ENCODE peak calls at places on chromosomes 2 and 18, in five cellular contexts. K is kidney, M is uterus, F is AG04450, Z is H1. U is an unnamed sample.

GRCh38 chr2:173598525-173598924 is 243.9 kb downstream of the CDCA7 start:
- DNase-seq in K (no peak), M (no peak), F (no peak), Z (no peak), U (no peak)

GRCh38 chr2:9941196-9941995 is 10.1 kb upstream of the GRHL1 start:
- DNase-seq in K (no peak), M (no peak), F (peak; percentile 51), Z (no peak), U (no peak)

GRCh38 chr18:76994086-76994654 is 138.4 kb downstream of the MBP start:
- DNase-seq in K (no peak), M (no peak), F (peak; percentile 8), Z (no peak), U (no peak)

GRCh38 chr2:8692783-8693768 is 11.2 kb downstream of the ID2 start:
- DNase-seq in K (peak; percentile 76), M (no peak), F (no peak), Z (no peak), U (peak; percentile 26)

GRCh38 chr18:35478520-35479435 is 19.0 kb downstream of the INO80C start:
- DNase-seq in K (no peak), M (no peak), F (no peak), Z (no peak), U (peak; percentile 41)

GRCh38 chr2:218429951-218430692 is 11.2 kb downstream of the VIL1 start:
- DNase-seq in K (peak; percentile 41), M (no peak), F (no peak), Z (no peak), U (no peak)

GRCh38 chr2:186614373-186614772 is 24.5 kb downstream of the ITGAV start:
- DNase-seq in K (no peak), M (no peak), F (no peak), Z (no peak), U (no peak)

GRCh38 chr2:144605232-144605631 is 85.3 kb upstream of the ZEB2 start:
- DNase-seq in K (no peak), M (no peak), F (no peak), Z (no peak), U (no peak)

GRCh38 chr2:98393354-98393753 is 47.1 kb downstream of the CNGA3 start:
- DNase-seq in K (no peak), M (no peak), F (no peak), Z (no peak), U (no peak)

GRCh38 chr18:6044773-6045172 is 149.5 kb upstream of the TMEM200C start:
- DNase-seq in K (no peak), M (no peak), F (no peak), Z (no peak), U (no peak)

GRCh38 chr2:26720322-26721166 is 28.0 kb downstream of the KCNK3 start:
- DNase-seq in K (peak; percentile 97), M (peak; percentile 67), F (peak; percentile 38), Z (no peak), U (no peak)

GRCh38 chr2:20637147-20637546 is 13.8 kb downstream of the HS1BP3 start:
- DNase-seq in K (peak; percentile 73), M (peak; percentile 66), F (no peak), Z (no peak), U (no peak)

GRCh38 chr2:173090291-173090877 is 14.7 kb downstream of the MAP3K20 start:
- DNase-seq in K (no peak), M (peak; percentile 34), F (no peak), Z (no peak), U (no peak)

GRCh38 chr2:119064567-119064966 is 94.0 kb downstream of the C1QL2 start:
- DNase-seq in K (no peak), M (no peak), F (no peak), Z (no peak), U (no peak)

GRCh38 chr2:20483496-20483895 is 36.6 kb downstream of the RHOB start:
- DNase-seq in K (no peak), M (peak; percentile 81), F (no peak), Z (no peak), U (no peak)

GRCh38 chr2:3712424-3712823 is 9.0 kb downstream of the DCDC2C start:
- DNase-seq in K (no peak), M (no peak), F (no peak), Z (no peak), U (no peak)

GRCh38 chr18:63307555-63308200 is 11.9 kb downstream of the BCL2 start:
- DNase-seq in K (no peak), M (no peak), F (no peak), Z (no peak), U (no peak)

GRCh38 chr2:231985823-231986261 is 24.3 kb downstream of the DIS3L2 start:
- DNase-seq in K (no peak), M (no peak), F (no peak), Z (no peak), U (peak; percentile 3)

GRCh38 chr2:28360066-28360741 is 32.5 kb upstream of the FOSL2 start:
- DNase-seq in K (no peak), M (no peak), F (no peak), Z (no peak), U (no peak)

GRCh38 chr2:184859187-184859586 is 260.9 kb downstream of the ZNF804A start:
- DNase-seq in K (no peak), M (no peak), F (no peak), Z (no peak), U (no peak)
- H3K9me3 ChIP-seq in K (no peaks in the 10 kb centered on the region), M (peaks cover 6% of the 10 kb centered on the region), F (peaks cover 13% of the 10 kb centered on the region), Z (no peaks in the 10 kb centered on the region), U (peaks cover 23% of the 10 kb centered on the region)

GRCh38 chr18:75854174-75854573 is 426.7 kb upstream of the SMIM21 start:
- DNase-seq in K (no peak), M (no peak), F (no peak), Z (peak; percentile 47), U (no peak)
- H3K4me3 ChIP-seq in K (no peak overlapping the region), M (no peak overlapping the region), F (no peak overlapping the region), Z (no peak overlapping the region), U (no peak overlapping the region)

GRCh38 chr2:170118641-170119040 is 59.3 kb upstream of the MYO3B start:
- DNase-seq in K (no peak), M (no peak), F (no peak), Z (no peak), U (no peak)

GRCh38 chr2:170115501-170116229 is 62.3 kb upstream of the MYO3B start:
- DNase-seq in K (no peak), M (no peak), F (no peak), Z (no peak), U (peak; percentile 22)

DNA sequence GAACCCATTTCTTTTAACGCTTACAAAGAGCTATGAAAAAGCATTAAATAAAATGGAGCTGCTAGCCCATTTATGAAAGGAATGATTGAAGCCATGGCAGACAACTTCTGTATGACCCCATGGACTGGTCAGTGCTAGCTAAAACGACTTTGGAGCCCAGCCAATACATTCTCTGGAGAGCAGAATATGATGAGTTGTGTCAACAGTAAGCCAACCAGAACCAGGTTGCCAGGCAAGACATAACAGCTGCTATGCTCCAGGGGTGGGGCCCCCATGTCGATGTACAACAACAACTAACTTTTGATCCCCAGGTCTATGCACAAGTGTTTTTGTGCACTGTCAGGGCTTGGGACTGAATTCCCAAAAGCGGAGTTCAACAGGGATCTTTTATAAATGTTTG is 64.8 kb upstream of the MYO3B start:
- DNase-seq in K (no peak), M (no peak), F (no peak), Z (no peak), U (no peak)
- H3K9me3 ChIP-seq in K (no peaks in the 10 kb centered on the region), M (no peaks in the 10 kb centered on the region), F (no peaks in the 10 kb centered on the region), Z (peaks cover 22% of the 10 kb centered on the region), U (peaks cover 21% of the 10 kb centered on the region)

GRCh38 chr2:136858656-136859055 is 93.3 kb downstream of the THSD7B start:
- DNase-seq in K (no peak), M (no peak), F (no peak), Z (no peak), U (no peak)

GRCh38 chr2:136863874-136864273 is 98.5 kb downstream of the THSD7B start:
- DNase-seq in K (no peak), M (no peak), F (no peak), Z (no peak), U (no peak)

GRCh38 chr2:136860443-136860958 is 95.2 kb downstream of the THSD7B start:
- DNase-seq in K (no peak), M (no peak), F (no peak), Z (no peak), U (no peak)

DNA sequence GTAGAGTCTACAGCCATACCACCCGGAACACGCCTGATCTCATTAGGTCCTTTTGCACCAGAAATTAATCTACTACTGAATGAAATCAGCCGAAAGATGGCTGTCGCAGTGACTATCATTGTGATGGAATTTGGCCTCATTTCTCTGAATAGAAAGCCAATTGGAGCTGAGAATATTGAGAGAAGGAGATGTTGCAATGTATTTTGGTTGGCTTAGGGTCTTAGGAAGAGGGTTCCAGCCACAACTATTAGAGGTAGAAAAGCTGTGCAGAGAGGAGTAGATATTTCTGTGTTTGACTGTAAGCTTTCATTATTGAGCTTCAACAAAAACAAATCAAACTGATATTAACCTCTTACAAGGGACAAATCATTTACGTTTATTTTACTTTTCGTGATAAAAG is 98.1 kb downstream of the THSD7B start:
- DNase-seq in K (no peak), M (no peak), F (no peak), Z (no peak), U (no peak)
- H3K4me3 ChIP-seq in K (no peak overlapping the region), M (no peak overlapping the region), F (no peak overlapping the region), Z (no peak overlapping the region), U (no peak overlapping the region)

DNA sequence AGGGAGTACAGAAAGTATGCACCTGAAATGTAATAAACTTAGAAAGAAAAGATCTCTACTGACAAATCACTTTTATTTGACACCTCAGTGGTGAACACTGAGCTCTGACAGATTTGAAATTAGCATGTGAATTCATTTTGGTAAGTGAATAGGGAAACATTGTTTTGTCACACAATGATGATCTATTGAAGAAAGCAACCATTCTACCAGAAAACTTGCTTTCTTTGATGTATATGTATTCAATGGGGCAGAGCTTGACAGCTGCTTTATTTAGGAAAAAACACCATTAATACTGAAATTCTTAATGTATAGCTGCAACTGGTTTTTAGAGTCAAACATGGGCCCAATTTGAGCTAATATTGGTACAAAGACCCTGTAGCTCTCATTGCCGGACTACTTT is 500.6 kb downstream of the CCDC85A start:
- DNase-seq in K (no peak), M (no peak), F (no peak), Z (no peak), U (no peak)
- H3K9me3 ChIP-seq in K (no peaks in the 10 kb centered on the region), M (no peaks in the 10 kb centered on the region), F (peaks cover 3% of the 10 kb centered on the region), Z (no peaks in the 10 kb centered on the region), U (no peaks in the 10 kb centered on the region)

GRCh38 chr2:134397146-134397896 is 143.4 kb downstream of the MGAT5 start:
- DNase-seq in K (no peak), M (no peak), F (no peak), Z (no peak), U (no peak)
- H3K4me3 ChIP-seq in K (no peak overlapping the region), M (no peak overlapping the region), F (no peak overlapping the region), Z (no peak overlapping the region), U (no peak overlapping the region)

GRCh38 chr2:117128471-117128870 is 686.0 kb upstream of the DDX18 start:
- DNase-seq in K (no peak), M (no peak), F (no peak), Z (no peak), U (peak; percentile 47)

GRCh38 chr2:117126656-117127055 is 687.8 kb upstream of the DDX18 start:
- DNase-seq in K (no peak), M (no peak), F (no peak), Z (no peak), U (no peak)

GRCh38 chr2:117123362-117123761 is 691.1 kb upstream of the DDX18 start:
- DNase-seq in K (no peak), M (no peak), F (no peak), Z (no peak), U (no peak)

GRCh38 chr2:117127680-117128079 is 686.8 kb upstream of the DDX18 start:
- DNase-seq in K (no peak), M (no peak), F (no peak), Z (no peak), U (no peak)
- H3K9me3 ChIP-seq in K (no peaks in the 10 kb centered on the region), M (no peaks in the 10 kb centered on the region), F (peaks cover 12% of the 10 kb centered on the region), Z (peaks cover 2% of the 10 kb centered on the region), U (peaks cover 5% of the 10 kb centered on the region)

GRCh38 chr2:30225131-30225762 is 6.1 kb upstream of the LBH start:
- DNase-seq in K (no peak), M (peak; percentile 60), F (peak; percentile 56), Z (no peak), U (no peak)
- H3K4me3 ChIP-seq in K (peak overlapping the region; percentile 52), M (peak overlapping the region; percentile 21), F (peak overlapping the region; percentile 60), Z (no peak overlapping the region), U (no peak overlapping the region)